ENCODE peak calls at places on chromosomes 6 and 20, in four cellular contexts. One of them, this sample, is unnamed.

GRCh38 chr6:161651949-161652348 is 378.1 kb upstream of the AGPAT4 start:
- DNase-seq in stimulated activated CD4-positive, alpha-beta T cell treated with anti-CD3 and anti-CD28 coated beads, Interleukin-2, amount 100 ng/mL, for 48 hours: no peak
- DNase-seq in HEK293T: no peak
- DNase-seq in PC-9: no peak
- DNase-seq in this sample: no peak

GRCh38 chr20:2729251-2729713 is 36.7 kb downstream of the EBF4 start:
- DNase-seq in PC-9: no peak
- DNase-seq in stimulated activated CD4-positive, alpha-beta T cell treated with anti-CD3 and anti-CD28 coated beads, Interleukin-2, amount 100 ng/mL, for 48 hours: no peak
- DNase-seq in HEK293T: no peak
- DNase-seq in this sample: peak; percentile 20

GRCh38 chr6:29653452-29654038 is 3.3 kb upstream of the MOG start:
- DNase-seq in HEK293T: peak; percentile 61
- DNase-seq in stimulated activated CD4-positive, alpha-beta T cell treated with anti-CD3 and anti-CD28 coated beads, Interleukin-2, amount 100 ng/mL, for 48 hours: peak; percentile 14
- DNase-seq in PC-9: no peak
- DNase-seq in this sample: peak; percentile 91

GRCh38 chr6:79570129-79570801 is 33.0 kb upstream of the LCA5 start:
- DNase-seq in stimulated activated CD4-positive, alpha-beta T cell treated with anti-CD3 and anti-CD28 coated beads, Interleukin-2, amount 100 ng/mL, for 48 hours: no peak
- DNase-seq in PC-9: peak; percentile 86
- DNase-seq in HEK293T: no peak
- DNase-seq in this sample: peak; percentile 37

GRCh38 chr6:151044465-151045441 is 179.3 kb downstream of the MTHFD1L start:
- DNase-seq in PC-9: peak; percentile 87
- DNase-seq in HEK293T: no peak
- DNase-seq in stimulated activated CD4-positive, alpha-beta T cell treated with anti-CD3 and anti-CD28 coated beads, Interleukin-2, amount 100 ng/mL, for 48 hours: no peak
- DNase-seq in this sample: no peak

GRCh38 chr6:91087864-91088263 is 501.0 kb upstream of the MAP3K7 start:
- DNase-seq in PC-9: no peak
- DNase-seq in stimulated activated CD4-positive, alpha-beta T cell treated with anti-CD3 and anti-CD28 coated beads, Interleukin-2, amount 100 ng/mL, for 48 hours: no peak
- DNase-seq in HEK293T: no peak
- DNase-seq in this sample: no peak

GRCh38 chr6:109486068-109486467 is 3.0 kb upstream of the ZBTB24 start:
- DNase-seq in PC-9: no peak
- DNase-seq in HEK293T: no peak
- DNase-seq in stimulated activated CD4-positive, alpha-beta T cell treated with anti-CD3 and anti-CD28 coated beads, Interleukin-2, amount 100 ng/mL, for 48 hours: no peak
- DNase-seq in this sample: no peak

GRCh38 chr6:13272131-13273046 is 55.9 kb downstream of the TBC1D7 start:
- DNase-seq in PC-9: no peak
- DNase-seq in HEK293T: no peak
- DNase-seq in stimulated activated CD4-positive, alpha-beta T cell treated with anti-CD3 and anti-CD28 coated beads, Interleukin-2, amount 100 ng/mL, for 48 hours: no peak
- DNase-seq in this sample: no peak

GRCh38 chr6:27672113-27672799 is 199.4 kb upstream of the ZNF184 start:
- DNase-seq in HEK293T: peak; percentile 53
- DNase-seq in PC-9: peak; percentile 83
- DNase-seq in stimulated activated CD4-positive, alpha-beta T cell treated with anti-CD3 and anti-CD28 coated beads, Interleukin-2, amount 100 ng/mL, for 48 hours: no peak
- DNase-seq in this sample: peak; percentile 62

GRCh38 chr6:70627500-70628254 is 40.0 kb upstream of the SMAP1 start:
- DNase-seq in stimulated activated CD4-positive, alpha-beta T cell treated with anti-CD3 and anti-CD28 coated beads, Interleukin-2, amount 100 ng/mL, for 48 hours: no peak
- DNase-seq in HEK293T: no peak
- DNase-seq in PC-9: no peak
- DNase-seq in this sample: no peak

GRCh38 chr6:106104941-106105340 is 18.8 kb downstream of the PRDM1 start:
- DNase-seq in HEK293T: no peak
- DNase-seq in stimulated activated CD4-positive, alpha-beta T cell treated with anti-CD3 and anti-CD28 coated beads, Interleukin-2, amount 100 ng/mL, for 48 hours: no peak
- DNase-seq in PC-9: no peak
- DNase-seq in this sample: no peak

GRCh38 chr20:22533823-22534751 is 50.3 kb downstream of the FOXA2 start:
- DNase-seq in HEK293T: no peak
- DNase-seq in stimulated activated CD4-positive, alpha-beta T cell treated with anti-CD3 and anti-CD28 coated beads, Interleukin-2, amount 100 ng/mL, for 48 hours: no peak
- DNase-seq in PC-9: no peak
- DNase-seq in this sample: no peak

GRCh38 chr6:134049176-134049575 is 3.2 kb downstream of the SLC2A12 start:
- DNase-seq in stimulated activated CD4-positive, alpha-beta T cell treated with anti-CD3 and anti-CD28 coated beads, Interleukin-2, amount 100 ng/mL, for 48 hours: no peak
- DNase-seq in HEK293T: no peak
- DNase-seq in PC-9: no peak
- DNase-seq in this sample: no peak

GRCh38 chr20:38395165-38395564 is 40.0 kb downstream of the SNHG17 start:
- DNase-seq in PC-9: no peak
- DNase-seq in HEK293T: no peak
- DNase-seq in stimulated activated CD4-positive, alpha-beta T cell treated with anti-CD3 and anti-CD28 coated beads, Interleukin-2, amount 100 ng/mL, for 48 hours: no peak
- DNase-seq in this sample: no peak

GRCh38 chr6:105120570-105120969 is 59.2 kb downstream of the POPDC3 start:
- DNase-seq in HEK293T: no peak
- DNase-seq in PC-9: no peak
- DNase-seq in stimulated activated CD4-positive, alpha-beta T cell treated with anti-CD3 and anti-CD28 coated beads, Interleukin-2, amount 100 ng/mL, for 48 hours: no peak
- DNase-seq in this sample: no peak

GRCh38 chr6:85126448-85127178 is 323.3 kb upstream of the NT5E start:
- DNase-seq in HEK293T: peak; percentile 78
- DNase-seq in stimulated activated CD4-positive, alpha-beta T cell treated with anti-CD3 and anti-CD28 coated beads, Interleukin-2, amount 100 ng/mL, for 48 hours: no peak
- DNase-seq in PC-9: peak; percentile 46
- DNase-seq in this sample: peak; percentile 68

GRCh38 chr20:55166063-55166462 is 690.7 kb downstream of the DOK5 start:
- DNase-seq in PC-9: no peak
- DNase-seq in HEK293T: no peak
- DNase-seq in stimulated activated CD4-positive, alpha-beta T cell treated with anti-CD3 and anti-CD28 coated beads, Interleukin-2, amount 100 ng/mL, for 48 hours: no peak
- DNase-seq in this sample: peak; percentile 78

GRCh38 chr20:22582960-22583772 is 1.2 kb downstream of the FOXA2 start:
- DNase-seq in PC-9: no peak
- DNase-seq in stimulated activated CD4-positive, alpha-beta T cell treated with anti-CD3 and anti-CD28 coated beads, Interleukin-2, amount 100 ng/mL, for 48 hours: no peak
- DNase-seq in HEK293T: no peak
- DNase-seq in this sample: peak; percentile 20

GRCh38 chr20:35012227-35013069 is 56.8 kb downstream of the MYH7B start:
- DNase-seq in HEK293T: no peak
- DNase-seq in stimulated activated CD4-positive, alpha-beta T cell treated with anti-CD3 and anti-CD28 coated beads, Interleukin-2, amount 100 ng/mL, for 48 hours: no peak
- DNase-seq in PC-9: no peak
- DNase-seq in this sample: no peak

GRCh38 chr20:48051810-48052491 is 266.7 kb upstream of the SULF2 start:
- DNase-seq in PC-9: peak; percentile 78
- DNase-seq in stimulated activated CD4-positive, alpha-beta T cell treated with anti-CD3 and anti-CD28 coated beads, Interleukin-2, amount 100 ng/mL, for 48 hours: no peak
- DNase-seq in HEK293T: no peak
- DNase-seq in this sample: peak; percentile 94

GRCh38 chr6:1726341-1726763 is 116.6 kb downstream of the FOXC1 start:
- DNase-seq in PC-9: no peak
- DNase-seq in stimulated activated CD4-positive, alpha-beta T cell treated with anti-CD3 and anti-CD28 coated beads, Interleukin-2, amount 100 ng/mL, for 48 hours: no peak
- DNase-seq in HEK293T: no peak
- DNase-seq in this sample: no peak

GRCh38 chr6:161215876-161216615 is 57.8 kb downstream of the AGPAT4 start:
- DNase-seq in PC-9: no peak
- DNase-seq in stimulated activated CD4-positive, alpha-beta T cell treated with anti-CD3 and anti-CD28 coated beads, Interleukin-2, amount 100 ng/mL, for 48 hours: no peak
- DNase-seq in HEK293T: no peak
- DNase-seq in this sample: no peak

GRCh38 chr6:53986165-53986720 is 125.0 kb upstream of the MLIP start:
- DNase-seq in PC-9: peak; percentile 43
- DNase-seq in HEK293T: peak; percentile 38
- DNase-seq in stimulated activated CD4-positive, alpha-beta T cell treated with anti-CD3 and anti-CD28 coated beads, Interleukin-2, amount 100 ng/mL, for 48 hours: peak; percentile 0
- DNase-seq in this sample: peak; percentile 79

GRCh38 chr6:82217014-82217621 is 30.4 kb downstream of the IBTK start:
- DNase-seq in PC-9: no peak
- DNase-seq in HEK293T: no peak
- DNase-seq in stimulated activated CD4-positive, alpha-beta T cell treated with anti-CD3 and anti-CD28 coated beads, Interleukin-2, amount 100 ng/mL, for 48 hours: no peak
- DNase-seq in this sample: no peak

GRCh38 chr6:12482386-12482785 is 192.2 kb downstream of the EDN1 start:
- DNase-seq in PC-9: no peak
- DNase-seq in stimulated activated CD4-positive, alpha-beta T cell treated with anti-CD3 and anti-CD28 coated beads, Interleukin-2, amount 100 ng/mL, for 48 hours: no peak
- DNase-seq in HEK293T: no peak
- DNase-seq in this sample: no peak

GRCh38 chr6:35181313-35181932 is 32.3 kb upstream of the SCUBE3 start:
- DNase-seq in PC-9: peak; percentile 25
- DNase-seq in HEK293T: no peak
- DNase-seq in stimulated activated CD4-positive, alpha-beta T cell treated with anti-CD3 and anti-CD28 coated beads, Interleukin-2, amount 100 ng/mL, for 48 hours: no peak
- DNase-seq in this sample: peak; percentile 43

GRCh38 chr6:21005816-21006553 is 471.7 kb downstream of the CDKAL1 start:
- DNase-seq in stimulated activated CD4-positive, alpha-beta T cell treated with anti-CD3 and anti-CD28 coated beads, Interleukin-2, amount 100 ng/mL, for 48 hours: no peak
- DNase-seq in HEK293T: no peak
- DNase-seq in PC-9: peak; percentile 11
- DNase-seq in this sample: no peak

GRCh38 chr6:129866256-129866655 is 5.1 kb upstream of the TMEM244 start:
- DNase-seq in HEK293T: no peak
- DNase-seq in PC-9: no peak
- DNase-seq in stimulated activated CD4-positive, alpha-beta T cell treated with anti-CD3 and anti-CD28 coated beads, Interleukin-2, amount 100 ng/mL, for 48 hours: no peak
- DNase-seq in this sample: no peak

GRCh38 chr20:13718161-13718560 is 66.6 kb downstream of the ESF1 start:
- DNase-seq in HEK293T: no peak
- DNase-seq in PC-9: no peak
- DNase-seq in stimulated activated CD4-positive, alpha-beta T cell treated with anti-CD3 and anti-CD28 coated beads, Interleukin-2, amount 100 ng/mL, for 48 hours: no peak
- DNase-seq in this sample: no peak

This sample was measured in cardiac muscle cell.